ENCODE peak calls at places on chromosome 1, in six cellular contexts. I is lower lobe of right lung, Q is MCF 10A, Z is NCI-H1092, U is T-helper 17 cell, V is fibroblast of mammary gland. R is an unnamed sample.

GRCh38 chr1:225747566-225747965 is 30.1 kb upstream of the SRP9 start:
- DNase-seq in Z (no peak), V (peak), I (no peak), U (no peak), Q (peak), R (no peak)

GRCh38 chr1:223803211-223803610 is 42.5 kb downstream of the TP53BP2 start:
- DNase-seq in Q (no peak), Z (no peak), V (no peak), U (no peak), I (no peak), R (no peak)

GRCh38 chr1:39086386-39087108 is 60.4 kb downstream of the NDUFS5 start:
- DNase-seq in Q (no peak), I (no peak), V (peak), Z (no peak), U (no peak), R (no peak)

GRCh38 chr1:212179394-212180076 is 105.7 kb upstream of the PPP2R5A start:
- DNase-seq in V (peak), Q (peak), Z (no peak), U (no peak), I (no peak), R (no peak)

GRCh38 chr1:212413902-212414327 is 771 bp downstream of the PACC1 start:
- DNase-seq in U (no peak), I (no peak), V (no peak), Z (no peak), Q (peak), R (peak)

GRCh38 chr1:241413386-241413785 is 56.4 kb upstream of the RGS7 start:
- DNase-seq in I (no peak), U (no peak), Q (peak), Z (no peak), V (peak), R (no peak)

GRCh38 chr1:227490478-227490877 is 72.9 kb upstream of the ZNF678 start:
- DNase-seq in I (no peak), U (no peak), V (no peak), Z (no peak), Q (no peak), R (no peak)

GRCh38 chr1:25458550-25459298 is 28.0 kb downstream of the MACO1 start:
- DNase-seq in V (no peak), U (no peak), Z (no peak), Q (no peak), I (no peak), R (no peak)

GRCh38 chr1:207901041-207901653 is 9.8 kb downstream of the CD34 start:
- DNase-seq in I (no peak), Q (no peak), Z (no peak), V (no peak), U (no peak), R (no peak)

GRCh38 chr1:232306269-232306911 is 323.5 kb downstream of the SIPA1L2 start:
- DNase-seq in V (no peak), Q (peak), U (no peak), I (peak), Z (peak), R (no peak)

GRCh38 chr1:175192111-175192629 is 406 bp downstream of the KIAA0040 start:
- DNase-seq in I (peak), Z (peak), V (no peak), Q (peak), U (peak), R (no peak)

GRCh38 chr1:229114781-229115417 is 156.0 kb upstream of the RAB4A start:
- DNase-seq in Z (no peak), U (no peak), I (no peak), Q (no peak), V (no peak), R (no peak)